ENCODE peak calls at places on chromosomes 1 and 21, in four cellular contexts. W is foreskin fibroblast, E is progenitor cell of endocrine pancreas, R is epithelial cell of esophagus. B is an unnamed sample.

GRCh38 chr21:39392981-39393380 is 44.1 kb upstream of the HMGN1 start:
- DNase-seq in E (no peak), W (no peak), R (no peak), B (no peak)

GRCh38 chr1:43367026-43367903 is 546 bp downstream of the ELOVL1 start:
- DNase-seq in R (peak), E (no peak), W (peak), B (peak)

GRCh38 chr1:166933633-166934032 is 41.7 kb downstream of the ILDR2 start:
- DNase-seq in E (no peak), W (no peak), R (no peak), B (no peak)

GRCh38 chr1:12174789-12175455 is 8.1 kb downstream of the TNFRSF1B start:
- DNase-seq in E (no peak), R (no peak), W (no peak), B (no peak)

GRCh38 chr1:59061876-59062275 is 235.0 kb upstream of the FGGY start:
- DNase-seq in R (peak), W (peak), E (no peak), B (peak)

GRCh38 chr1:58928514-58928913 is 144.7 kb upstream of the JUN start:
- DNase-seq in R (no peak), W (no peak), E (no peak), B (no peak)

GRCh38 chr1:23178931-23179330 is 10.3 kb upstream of the LUZP1 start:
- DNase-seq in R (peak), E (no peak), W (no peak), B (no peak)

GRCh38 chr1:111515291-111516007 is 12.0 kb upstream of the ADORA3 start:
- DNase-seq in R (peak), E (no peak), W (peak), B (no peak)

GRCh38 chr1:17922833-17923232 is 167.7 kb downstream of the ACTL8 start:
- DNase-seq in R (no peak), E (peak), W (no peak), B (peak)

GRCh38 chr1:99506631-99507030 is 139.3 kb upstream of the PALMD start:
- DNase-seq in R (no peak), W (no peak), E (no peak), B (no peak)

GRCh38 chr1:52238887-52239707 is 97.2 kb downstream of the ZFYVE9 start:
- DNase-seq in E (no peak), R (peak), W (peak), B (no peak)

GRCh38 chr1:14603641-14604040 is 5.2 kb downstream of the KAZN start:
- DNase-seq in R (no peak), E (no peak), W (no peak), B (no peak)

GRCh38 chr1:161008857-161009554 is 11.9 kb downstream of the F11R start:
- DNase-seq in R (no peak), W (no peak), E (no peak), B (no peak)

GRCh38 chr21:37032877-37033471 is 26.5 kb downstream of the RIPPLY3 start:
- DNase-seq in E (no peak), R (peak), W (peak), B (peak)

GRCh38 chr1:174998569-174999215 is 1.1 kb upstream of the CACYBP start:
- DNase-seq in E (peak), R (peak), W (no peak), B (peak)

GRCh38 chr1:79745928-79746327 is 739.4 kb upstream of the ADGRL4 start:
- DNase-seq in W (no peak), E (no peak), R (peak), B (peak)

GRCh38 chr1:177306981-177307380 is 136.2 kb downstream of the BRINP2 start:
- DNase-seq in R (peak), E (no peak), W (peak), B (no peak)

GRCh38 chr1:111270781-111271463 is 19.7 kb upstream of the CHIA start:
- DNase-seq in E (no peak), W (no peak), R (no peak), B (no peak)

GRCh38 chr1:46549697-46550681 is 1.5 kb downstream of the KNCN start:
- DNase-seq in R (peak), W (no peak), E (no peak), B (no peak)

GRCh38 chr21:46001821-46002681 is 20.5 kb downstream of the COL6A1 start:
- DNase-seq in R (no peak), W (no peak), E (peak), B (no peak)

GRCh38 chr1:153518562-153518961 is 17.2 kb downstream of the S100A6 start:
- DNase-seq in W (no peak), R (no peak), E (no peak), B (no peak)

GRCh38 chr1:213698092-213698702 is 289.6 kb upstream of the PROX1 start:
- DNase-seq in R (no peak), W (no peak), E (no peak), B (no peak)

GRCh38 chr1:231040019-231040799 is at the start of gene FAM89A:
- DNase-seq in E (peak), W (peak), R (peak), B (peak)

GRCh38 chr1:70084314-70084915 is 121.0 kb downstream of the LRRC40 start:
- DNase-seq in W (peak), R (peak), E (no peak), B (peak)

GRCh38 chr1:205287723-205288122 is 33.8 kb downstream of the NUAK2 start:
- DNase-seq in R (no peak), W (no peak), E (no peak), B (no peak)

GRCh38 chr1:201014816-201015200 is 8.7 kb downstream of the KIF21B start:
- DNase-seq in W (no peak), R (peak), E (no peak), B (peak)

GRCh38 chr1:44030606-44031050 is 634 bp downstream of the SLC6A9 start:
- DNase-seq in R (peak), E (peak), W (no peak), B (peak)

GRCh38 chr1:39652105-39652504 is 12.7 kb upstream of the HEYL start:
- DNase-seq in W (no peak), R (no peak), E (no peak), B (no peak)

GRCh38 chr1:7519181-7519860 is 251.8 kb upstream of the VAMP3 start:
- DNase-seq in E (no peak), R (no peak), W (no peak), B (no peak)

GRCh38 chr21:24436236-24436635 is 1171.0 kb downstream of the MRPL39 start:
- DNase-seq in R (no peak), E (no peak), W (no peak), B (no peak)

GRCh38 chr1:163170331-163170730 is 32.4 kb downstream of the RGS5 start:
- DNase-seq in W (peak), E (no peak), R (no peak), B (no peak)

GRCh38 chr1:170664828-170665617 is 1.1 kb downstream of the PRRX1 start:
- DNase-seq in W (peak), E (no peak), R (peak), B (no peak)

GRCh38 chr21:45620201-45620600 is 23.3 kb upstream of the PCBP3 start:
- DNase-seq in W (no peak), R (no peak), E (no peak), B (no peak)

GRCh38 chr21:43899307-43900077 is 34.5 kb downstream of the AGPAT3 start:
- DNase-seq in W (no peak), E (no peak), R (no peak), B (no peak)

GRCh38 chr1:100720751-100721150 is 1.2 kb downstream of the VCAM1 start:
- DNase-seq in E (no peak), W (no peak), R (no peak), B (no peak)

GRCh38 chr1:94951056-94951455 is 24.1 kb upstream of the CNN3 start:
- DNase-seq in E (no peak), R (peak), W (no peak), B (no peak)

GRCh38 chr1:58968360-58968952 is 184.6 kb upstream of the JUN start:
- DNase-seq in W (peak), E (no peak), R (no peak), B (peak)

GRCh38 chr1:232635778-232636356 is 5.9 kb upstream of the SIPA1L2 start:
- DNase-seq in R (peak), W (peak), E (no peak), B (peak)

GRCh38 chr1:15141933-15142647 is 11.5 kb upstream of the TMEM51 start:
- DNase-seq in W (no peak), R (peak), E (no peak), B (no peak)

GRCh38 chr1:228362884-228363450 is 43.7 kb downstream of the TRIM11 start:
- DNase-seq in W (no peak), E (no peak), R (no peak), B (no peak)
- TF ChIP-seq CTCF in W (no peak), E (no peak), R (no peak), B (no peak)

DNA sequence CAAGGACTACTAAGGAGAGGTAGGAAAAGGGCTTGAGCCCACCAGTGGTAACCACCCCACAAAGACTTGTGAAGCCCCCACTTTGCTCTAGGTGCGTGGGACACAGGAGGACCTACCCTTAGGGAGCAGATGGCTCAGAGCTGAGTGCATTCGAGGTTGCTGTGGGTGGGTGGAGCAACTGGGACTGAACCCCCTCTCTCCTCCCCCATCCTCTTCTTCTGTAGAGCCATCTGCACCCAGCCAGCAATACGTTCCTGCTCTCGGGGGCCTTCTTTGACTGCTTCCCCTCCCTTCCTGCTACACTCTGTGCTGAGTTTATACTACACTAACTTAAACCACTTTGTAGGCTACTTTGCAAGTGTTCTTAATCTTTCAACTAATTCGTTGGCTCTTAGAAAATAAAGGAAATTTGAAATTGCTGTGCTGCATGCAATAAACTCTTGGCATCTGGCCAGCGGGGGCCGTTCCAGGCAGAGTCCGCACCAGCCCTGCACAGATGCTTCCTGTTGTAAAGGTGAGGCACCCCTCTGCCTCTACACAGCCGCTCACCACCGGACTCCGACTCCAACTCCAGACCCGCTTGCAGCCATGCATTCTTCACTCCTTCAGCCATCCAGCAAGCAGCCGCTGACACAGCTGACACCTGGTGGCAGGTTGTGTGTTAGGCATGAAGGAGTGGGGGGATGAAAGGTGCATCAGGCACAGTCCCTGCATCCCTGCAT is 57.2 kb downstream of the GLIS1 start:
- DNase-seq in W (no peak), E (peak), R (peak), B (peak)
- TF ChIP-seq CTCF in W (peak), E (peak), R (peak), B (peak)

DNA sequence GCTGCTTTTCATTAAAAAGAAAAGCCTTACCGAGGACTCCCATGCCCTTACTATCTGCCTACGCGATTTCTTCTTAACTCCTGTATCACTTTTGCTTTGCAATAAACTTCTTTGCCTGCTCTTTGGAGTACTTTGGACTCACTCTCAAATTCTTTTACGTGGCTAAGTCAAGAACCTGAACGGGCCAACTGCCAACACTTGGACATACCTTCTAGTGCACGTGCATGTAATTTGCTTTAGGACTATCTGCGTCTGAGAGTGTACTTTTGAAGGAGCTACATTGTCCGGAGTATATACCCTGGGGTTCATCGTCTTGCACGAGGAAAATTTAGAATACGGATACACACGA is 3.6 kb upstream of the OTUD3 start:
- DNase-seq in E (no peak), R (no peak), W (no peak), B (no peak)
- TF ChIP-seq CTCF in E (no peak), R (no peak), W (no peak), B (no peak)

DNA sequence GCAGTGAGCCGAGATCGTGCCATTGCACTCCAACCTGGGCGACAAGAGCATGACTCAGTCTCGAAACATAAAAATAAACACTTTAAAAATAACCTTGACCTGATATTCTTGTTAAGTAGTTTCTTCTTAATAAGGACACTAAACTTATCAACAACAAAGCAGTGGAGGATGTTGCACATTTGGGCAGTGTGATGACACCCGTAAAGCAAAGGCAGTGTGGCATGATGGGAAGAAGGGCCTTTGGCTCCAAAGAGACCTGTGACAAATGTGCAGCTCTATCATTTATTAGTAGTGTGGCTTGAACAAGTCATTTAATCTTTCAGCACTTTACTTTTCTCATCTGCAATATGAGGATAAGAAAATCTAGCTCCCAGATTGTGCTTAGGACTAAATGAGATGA is 348.0 kb upstream of the PLD5 start:
- DNase-seq in W (no peak), E (no peak), R (no peak), B (no peak)
- TF ChIP-seq CTCF in W (no peak), E (no peak), R (no peak), B (no peak)

GRCh38 chr1:228004331-228004871 is 2.4 kb upstream of the WNT3A start:
- DNase-seq in E (no peak), R (peak), W (no peak), B (peak)
- TF ChIP-seq CTCF in E (peak), R (peak), W (peak), B (peak)

DNA sequence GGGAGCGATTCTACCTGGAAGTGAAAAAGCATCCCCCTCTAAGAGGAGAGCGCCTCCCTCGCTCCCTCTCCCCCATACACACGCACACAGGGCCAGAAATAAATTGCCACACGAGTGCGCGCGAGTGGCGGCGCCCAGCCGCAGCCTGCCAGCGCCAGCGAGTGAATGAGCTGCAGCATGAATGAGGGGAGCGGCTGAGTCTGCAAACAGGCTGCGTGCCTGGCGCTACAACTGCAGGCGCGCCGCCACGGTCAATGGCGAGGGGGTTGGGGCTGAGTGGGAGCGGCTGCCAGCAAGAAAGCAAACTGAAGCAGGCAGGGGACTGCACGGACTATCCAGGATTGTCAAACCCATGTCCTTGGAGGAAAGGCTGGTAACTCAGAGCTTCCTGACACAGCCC is 2.2 kb downstream of the CAMK1G start:
- DNase-seq in R (peak), E (peak), W (peak), B (no peak)
- TF ChIP-seq CTCF in R (no peak), E (no peak), W (no peak), B (no peak)

GRCh38 chr1:110210604-110211502 is 739 bp downstream of the KCNC4 start:
- DNase-seq in E (peak), W (no peak), R (peak), B (peak)

GRCh38 chr1:110207831-110208230 is 2.3 kb upstream of the KCNC4 start:
- DNase-seq in R (peak), E (peak), W (no peak), B (peak)

GRCh38 chr1:110211503-110212164 is 1.5 kb downstream of the KCNC4 start:
- DNase-seq in W (no peak), R (no peak), E (no peak), B (no peak)

GRCh38 chr1:110208916-110209650 is 1.0 kb upstream of the KCNC4 start:
- DNase-seq in E (no peak), R (no peak), W (no peak), B (no peak)

DNA sequence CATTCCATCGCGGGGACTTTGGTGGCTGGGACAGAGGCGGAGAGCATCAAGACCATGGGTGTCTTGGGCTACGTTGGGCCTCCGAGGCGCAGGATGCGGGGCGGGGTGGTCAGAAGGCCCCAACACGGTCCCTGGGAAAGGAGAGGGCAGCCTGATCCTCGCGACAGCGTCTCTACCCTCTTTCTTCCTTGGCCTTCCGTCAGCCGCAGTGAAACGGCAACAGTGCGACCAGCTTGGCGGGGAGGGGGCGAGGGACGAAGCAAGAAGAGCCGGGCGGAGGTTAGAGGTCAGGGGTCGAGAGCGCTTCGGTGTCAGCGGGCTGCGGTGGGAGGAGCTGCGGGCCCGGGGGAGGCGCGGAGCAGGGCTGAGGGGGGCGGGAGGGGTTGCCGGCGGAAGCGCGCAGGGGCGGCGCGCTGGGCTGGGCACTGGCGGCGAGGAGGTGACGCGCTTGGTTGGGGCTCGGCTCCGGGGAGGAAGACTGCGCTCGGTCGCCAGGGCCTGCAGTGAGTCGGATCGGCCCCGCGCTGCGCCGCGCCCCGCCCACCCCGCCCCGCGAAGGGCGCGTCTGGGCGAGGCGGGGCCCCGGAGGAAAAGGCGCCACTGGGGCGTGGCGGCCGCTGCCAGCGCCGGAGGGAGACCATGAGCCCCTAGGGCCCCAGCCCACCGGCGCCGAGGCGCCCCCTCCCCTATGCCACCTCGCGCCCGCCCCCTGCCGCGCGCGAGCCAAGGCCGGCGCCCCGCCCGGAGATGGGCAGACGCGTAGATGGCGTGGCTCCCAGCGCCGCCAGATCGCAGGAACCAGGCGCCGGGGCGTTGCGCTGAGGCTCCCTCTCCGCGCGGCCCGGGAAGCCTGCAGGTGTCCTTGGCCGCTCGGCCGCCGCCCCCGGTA is at the start of gene KCNC4:
- DNase-seq in W (peak), E (peak), R (peak), B (peak)
- TF ChIP-seq CTCF in W (no peak), E (no peak), R (no peak), B (no peak)

GRCh38 chr1:50425376-50426107 is 2.3 kb upstream of the DMRTA2 start:
- DNase-seq in E (no peak), W (no peak), R (peak), B (no peak)
- TF ChIP-seq CTCF in E (peak), W (no peak), R (peak), B (no peak)

B was measured in MCF 10A.